ENCODE peak calls at places on chromosomes 7 and 10, in five cellular contexts. G, L, B, A and R are unnamed samples.

GRCh38 chr7:139526578-139527544 is 3.4 kb downstream of the CLEC2L start:
- DNase-seq in G (peak), L (no peak), B (peak), A (no peak), R (peak)

GRCh38 chr7:100021297-100021696 is 5.9 kb downstream of the ZKSCAN1 start:
- DNase-seq in A (no peak), B (no peak), L (no peak), G (no peak), R (peak)

GRCh38 chr10:34109952-34110702 is 705.0 kb downstream of the PARD3 start:
- DNase-seq in A (no peak), G (peak), L (no peak), B (peak), R (peak)

GRCh38 chr10:110387983-110388681 is 83.4 kb upstream of the SMNDC1 start:
- DNase-seq in A (no peak), L (no peak), B (peak), G (peak), R (no peak)

GRCh38 chr10:677038-677437 is 12.4 kb downstream of the DIP2C start:
- DNase-seq in B (no peak), A (no peak), G (no peak), L (no peak), R (peak)

GRCh38 chr10:95242581-95243317 is 48.1 kb downstream of the PDLIM1 start:
- DNase-seq in A (no peak), L (no peak), B (peak), G (peak), R (peak)

GRCh38 chr10:48444861-48445841 is 138.7 kb downstream of the MAPK8 start:
- DNase-seq in G (no peak), L (no peak), B (peak), A (no peak), R (no peak)

GRCh38 chr7:137718360-137718759 is 128.4 kb downstream of the DGKI start:
- DNase-seq in G (no peak), L (no peak), B (no peak), A (no peak), R (peak)

GRCh38 chr10:76553700-76554470 is 1083.7 kb downstream of the KCNMA1 start:
- DNase-seq in A (no peak), B (no peak), L (no peak), G (no peak), R (no peak)

GRCh38 chr7:107025449-107026103 is 18.9 kb upstream of the PRKAR2B start:
- DNase-seq in G (no peak), L (no peak), A (no peak), B (peak), R (no peak)

GRCh38 chr10:53939654-53940053 is 861.4 kb downstream of the PCDH15 start:
- DNase-seq in L (no peak), A (no peak), B (no peak), G (no peak), R (no peak)

GRCh38 chr10:122151121-122151694 is 119.9 kb upstream of the BTBD16 start:
- DNase-seq in B (no peak), G (no peak), A (no peak), L (no peak), R (no peak)

GRCh38 chr7:134932707-134933370 is 53.5 kb upstream of the AGBL3 start:
- DNase-seq in B (peak), L (no peak), A (no peak), G (no peak), R (no peak)

GRCh38 chr10:12849351-12850181 is 151.9 kb downstream of the CCDC3 start:
- DNase-seq in A (no peak), G (no peak), L (no peak), B (no peak), R (no peak)

GRCh38 chr7:30310674-30311362 is 26.4 kb downstream of the ZNRF2 start:
- DNase-seq in B (no peak), L (no peak), A (no peak), G (no peak), R (no peak)

GRCh38 chr10:43214071-43214955 is 52.6 kb downstream of the RASGEF1A start:
- DNase-seq in G (peak), A (no peak), B (peak), L (no peak), R (peak)

GRCh38 chr7:50336909-50337703 is 32.6 kb downstream of the IKZF1 start:
- DNase-seq in L (no peak), B (no peak), G (no peak), A (no peak), R (no peak)

GRCh38 chr10:115948415-115948814 is 324.6 kb downstream of the GFRA1 start:
- DNase-seq in A (no peak), L (no peak), B (peak), G (no peak), R (peak)

GRCh38 chr7:107043916-107044346 is 574 bp upstream of the PRKAR2B start:
- DNase-seq in G (no peak), B (no peak), A (no peak), L (no peak), R (no peak)

GRCh38 chr7:116210345-116211005 is at the start of gene TES:
- DNase-seq in G (no peak), B (peak), L (peak), A (no peak), R (peak)

GRCh38 chr10:71899665-71900412 is 48.8 kb upstream of the PSAP start:
- DNase-seq in G (no peak), L (no peak), B (no peak), A (no peak), R (no peak)

GRCh38 chr7:36284470-36284869 is 105.2 kb upstream of the ANLN start:
- DNase-seq in B (no peak), G (no peak), A (no peak), L (no peak), R (no peak)

GRCh38 chr7:34057956-34058355 is 152.6 kb downstream of the BMPER start:
- DNase-seq in L (no peak), G (no peak), A (no peak), B (no peak), R (no peak)

GRCh38 chr10:85612378-85612775 is 754.2 kb downstream of the GRID1 start:
- DNase-seq in L (no peak), A (no peak), G (no peak), B (no peak), R (no peak)

GRCh38 chr10:71471957-71472365 is 75.2 kb downstream of the CDH23 start:
- DNase-seq in A (no peak), G (no peak), L (no peak), B (no peak), R (no peak)

GRCh38 chr7:157507987-157508386 is 171.2 kb downstream of the DNAJB6 start:
- DNase-seq in A (no peak), B (no peak), L (no peak), G (no peak), R (no peak)

GRCh38 chr10:43863859-43864591 is 215.3 kb upstream of the ZNF32 start:
- DNase-seq in B (peak), L (no peak), A (no peak), G (peak), R (peak)

GRCh38 chr10:126519992-126520391 is 131.7 kb upstream of the ADAM12 start:
- DNase-seq in L (no peak), G (no peak), B (no peak), A (no peak), R (no peak)

GRCh38 chr7:27200761-27201230 is 905 bp upstream of the HOXA13 start:
- DNase-seq in B (no peak), G (no peak), L (no peak), A (no peak), R (no peak)

GRCh38 chr7:130353196-130353595 is 8.6 kb downstream of the CPA5 start:
- DNase-seq in A (no peak), G (no peak), B (no peak), L (no peak), R (no peak)

GRCh38 chr7:138243430-138243829 is 167.2 kb downstream of the AKR1D1 start:
- DNase-seq in A (no peak), G (no peak), L (no peak), B (peak), R (no peak)

GRCh38 chr7:64908358-64908757 is 5.3 kb downstream of the ZNF273 start:
- DNase-seq in L (no peak), A (no peak), B (no peak), G (no peak), R (no peak)

GRCh38 chr10:14586901-14587300 is 187.8 kb downstream of the FAM107B start:
- DNase-seq in G (no peak), B (no peak), A (no peak), L (no peak), R (no peak)

GRCh38 chr10:90222372-90222771 is 521.0 kb downstream of the KIF20B start:
- DNase-seq in A (no peak), B (peak), G (no peak), L (no peak), R (peak)